ENCODE peak calls at places on chromosomes 16 and 17, in eight cellular contexts. I, Q, G, N, D, Y, O and X are unnamed samples.

GRCh38 chr16:64900029-64900428 is 221.8 kb downstream of the CDH11 start:
- DNase-seq in Y (no peak), N (no peak), D (no peak), I (no peak), G (no peak), Q (no peak), O (no peak), X (no peak)

GRCh38 chr17:3693829-3694231 is 2.1 kb downstream of the P2RX5 start:
- DNase-seq in G (no peak), N (no peak), Y (no peak), O (no peak), D (peak), I (no peak), Q (no peak), X (no peak)

GRCh38 chr17:33750943-33751701 is 458.0 kb upstream of the ASIC2 start:
- DNase-seq in O (peak), Q (peak), Y (peak), I (peak), N (peak), G (peak), D (peak), X (peak)

GRCh38 chr17:72118588-72119279 is 2.1 kb upstream of the SOX9 start:
- DNase-seq in G (peak), O (no peak), Q (peak), N (peak), D (peak), Y (peak), I (peak), X (peak)

GRCh38 chr17:17445296-17445924 is 31.4 kb upstream of the MED9 start:
- DNase-seq in Y (no peak), D (no peak), G (no peak), O (no peak), Q (peak), I (no peak), N (no peak), X (no peak)

GRCh38 chr16:56206951-56207350 is 15.7 kb downstream of the GNAO1 start:
- DNase-seq in G (no peak), Q (no peak), D (no peak), N (no peak), I (no peak), O (no peak), Y (no peak), X (no peak)

GRCh38 chr17:37230633-37231032 is 145.2 kb upstream of the C17orf78 start:
- DNase-seq in Y (no peak), Q (no peak), I (no peak), N (no peak), G (no peak), D (no peak), O (no peak), X (no peak)

GRCh38 chr17:62562656-62563055 is 64.8 kb upstream of the MRC2 start:
- DNase-seq in D (peak), Y (peak), Q (no peak), I (no peak), O (no peak), N (no peak), G (no peak), X (peak)

GRCh38 chr17:80160536-80160935 is 9.3 kb upstream of the CARD14 start:
- DNase-seq in N (no peak), O (no peak), D (no peak), Q (no peak), G (no peak), I (no peak), Y (no peak), X (no peak)

GRCh38 chr16:60818471-60818870 is 1217.8 kb downstream of the CDH8 start:
- DNase-seq in N (no peak), G (no peak), Y (no peak), Q (no peak), O (no peak), I (no peak), D (no peak), X (no peak)

GRCh38 chr16:68359398-68360191 is 48.8 kb downstream of the PRMT7 start:
- DNase-seq in O (no peak), N (no peak), Y (no peak), I (no peak), G (no peak), Q (no peak), D (no peak), X (no peak)

GRCh38 chr17:8820311-8821010 is 21.3 kb upstream of the MFSD6L start:
- DNase-seq in I (no peak), D (no peak), Y (no peak), G (no peak), O (no peak), Q (no peak), N (no peak), X (no peak)

GRCh38 chr17:60959696-60960095 is 282.0 kb downstream of the BCAS3 start:
- DNase-seq in N (no peak), Y (peak), Q (no peak), O (no peak), D (no peak), G (no peak), I (no peak), X (peak)

GRCh38 chr16:27700596-27700995 is 150.7 kb downstream of the KATNIP start:
- DNase-seq in Y (no peak), D (no peak), O (no peak), Q (no peak), N (no peak), I (no peak), G (no peak), X (no peak)

GRCh38 chr17:46722662-46723285 is 95.7 kb downstream of the WNT3 start:
- DNase-seq in Y (no peak), D (no peak), I (no peak), Q (no peak), O (no peak), N (no peak), G (no peak), X (no peak)

GRCh38 chr16:29841631-29842030 is 21.4 kb downstream of the MVP start:
- DNase-seq in D (no peak), G (no peak), I (no peak), Q (no peak), O (no peak), Y (no peak), N (no peak), X (no peak)

GRCh38 chr17:34369571-34369970 is 6.5 kb upstream of the CCL1 start:
- DNase-seq in O (no peak), Q (no peak), N (no peak), Y (no peak), I (no peak), G (no peak), D (no peak), X (no peak)